ENCODE peak calls at places on chromosomes 7 and 10, in seven cellular contexts. J is fibroblast of lung, O is HEK293T, P is NCI-H69, G is amygdala, I is T-helper 17 cell, N is GM12865. B is an unnamed sample.

GRCh38 chr7:100034871-100035510 is 14.6 kb upstream of the ZSCAN21 start:
- DNase-seq in J (peak), O (no peak), P (no peak), G (no peak), I (no peak), N (no peak), B (no peak)

GRCh38 chr7:74474271-74474865 is 20.7 kb downstream of the GTF2IRD1 start:
- DNase-seq in J (peak), O (no peak), P (no peak), G (no peak), I (no peak), N (no peak), B (no peak)

GRCh38 chr7:2721842-2722241 is 33.8 kb downstream of the AMZ1 start:
- DNase-seq in J (no peak), O (no peak), P (no peak), G (no peak), I (no peak), N (no peak), B (no peak)

GRCh38 chr7:2651336-2651735 is 19.6 kb downstream of the TTYH3 start:
- DNase-seq in J (no peak), O (peak), P (peak), G (no peak), I (no peak), N (no peak), B (peak)

GRCh38 chr7:148699024-148699771 is 495 bp downstream of the CUL1 start:
- DNase-seq in J (peak), O (peak), P (peak), G (no peak), I (peak), N (peak), B (peak)

GRCh38 chr10:6124666-6125065 is 35.8 kb downstream of the RBM17 start:
- DNase-seq in J (no peak), O (no peak), P (no peak), G (no peak), I (no peak), N (no peak), B (no peak)

GRCh38 chr10:34713875-34714274 is 101.2 kb downstream of the PARD3 start:
- DNase-seq in J (peak), O (no peak), P (no peak), G (no peak), I (no peak), N (no peak), B (no peak)

GRCh38 chr10:130936844-130937243 is 374.7 kb downstream of the TCERG1L start:
- DNase-seq in J (no peak), O (no peak), P (no peak), G (no peak), I (no peak), N (no peak), B (no peak)

GRCh38 chr7:140656548-140657515 is 15.9 kb upstream of the ADCK2 start:
- DNase-seq in J (no peak), O (no peak), P (peak), G (no peak), I (no peak), N (peak), B (no peak)

GRCh38 chr10:93235686-93236085 is 162.0 kb downstream of the CYP26A1 start:
- DNase-seq in J (peak), O (no peak), P (no peak), G (no peak), I (no peak), N (no peak), B (no peak)

GRCh38 chr10:75740541-75740940 is 309.1 kb downstream of the LRMDA start:
- DNase-seq in J (no peak), O (no peak), P (no peak), G (no peak), I (no peak), N (no peak), B (no peak)

GRCh38 chr7:70618020-70618551 is 513.9 kb upstream of the GALNT17 start:
- DNase-seq in J (no peak), O (no peak), P (peak), G (no peak), I (no peak), N (no peak), B (peak)

B was measured in BE2C.